ENCODE peak calls at places on chromosomes 11 and 22, in four cellular contexts. One of them, this sample, is unnamed.

GRCh38 chr11:105202844-105203548 is 63.4 kb upstream of the CARD18 start:
- DNase-seq in SK-N-SH: no peak
- DNase-seq in K562: no peak
- DNase-seq in GM12878: no peak
- DNase-seq in this sample: peak

GRCh38 chr11:121389651-121390050 is 62.5 kb upstream of the SORL1 start:
- DNase-seq in GM12878: no peak
- DNase-seq in K562: no peak
- DNase-seq in SK-N-SH: no peak
- DNase-seq in this sample: no peak

GRCh38 chr11:119172513-119172912 is 4.0 kb downstream of the NLRX1 start:
- DNase-seq in SK-N-SH: no peak
- DNase-seq in K562: peak
- DNase-seq in GM12878: no peak
- DNase-seq in this sample: no peak

GRCh38 chr11:28673687-28674431 is 565.7 kb downstream of the METTL15 start:
- DNase-seq in SK-N-SH: no peak
- DNase-seq in GM12878: no peak
- DNase-seq in K562: no peak
- DNase-seq in this sample: peak

GRCh38 chr11:28932940-28933339 is 824.8 kb downstream of the METTL15 start:
- DNase-seq in SK-N-SH: no peak
- DNase-seq in K562: no peak
- DNase-seq in GM12878: no peak
- DNase-seq in this sample: no peak

GRCh38 chr11:88320149-88320559 is 17.4 kb downstream of the CTSC start:
- DNase-seq in GM12878: no peak
- DNase-seq in SK-N-SH: no peak
- DNase-seq in K562: no peak
- DNase-seq in this sample: no peak

GRCh38 chr11:129767827-129768226 is 47.8 kb upstream of the TMEM45B start:
- DNase-seq in GM12878: no peak
- DNase-seq in SK-N-SH: no peak
- DNase-seq in K562: no peak
- DNase-seq in this sample: no peak

GRCh38 chr11:10087186-10087585 is 206.8 kb downstream of the SBF2 start:
- DNase-seq in K562: no peak
- DNase-seq in SK-N-SH: no peak
- DNase-seq in GM12878: no peak
- DNase-seq in this sample: no peak

GRCh38 chr22:47879346-47879745 is 1116.9 kb downstream of the TBC1D22A start:
- DNase-seq in K562: no peak
- DNase-seq in SK-N-SH: no peak
- DNase-seq in GM12878: no peak
- DNase-seq in this sample: no peak

GRCh38 chr11:32279672-32280071 is 155.7 kb downstream of the WT1 start:
- DNase-seq in GM12878: no peak
- DNase-seq in SK-N-SH: no peak
- DNase-seq in K562: no peak
- DNase-seq in this sample: no peak

GRCh38 chr11:76237914-76238313 is 31.6 kb upstream of the WNT11 start:
- DNase-seq in SK-N-SH: peak
- DNase-seq in K562: peak
- DNase-seq in GM12878: no peak
- DNase-seq in this sample: peak

GRCh38 chr11:40921256-40921655 is 538.2 kb downstream of the LRRC4C start:
- DNase-seq in GM12878: no peak
- DNase-seq in K562: no peak
- DNase-seq in SK-N-SH: no peak
- DNase-seq in this sample: no peak

GRCh38 chr11:3992964-3993363 is 101.6 kb upstream of the RRM1 start:
- DNase-seq in K562: no peak
- DNase-seq in SK-N-SH: no peak
- DNase-seq in GM12878: no peak
- DNase-seq in this sample: no peak

GRCh38 chr11:102345923-102346322 is 1.1 kb upstream of the BIRC2 start:
- DNase-seq in K562: peak
- DNase-seq in SK-N-SH: no peak
- DNase-seq in GM12878: no peak
- DNase-seq in this sample: peak

GRCh38 chr11:47553417-47553746 is 450 bp upstream of the CELF1 start:
- DNase-seq in SK-N-SH: no peak
- DNase-seq in GM12878: no peak
- DNase-seq in K562: no peak
- DNase-seq in this sample: no peak

GRCh38 chr11:26649884-26650283 is 72.0 kb downstream of the SLC5A12 start:
- DNase-seq in GM12878: peak
- DNase-seq in K562: peak
- DNase-seq in SK-N-SH: peak
- DNase-seq in this sample: peak

GRCh38 chr22:47802446-47802845 is 1040.0 kb downstream of the TBC1D22A start:
- DNase-seq in K562: no peak
- DNase-seq in GM12878: no peak
- DNase-seq in SK-N-SH: no peak
- DNase-seq in this sample: no peak

GRCh38 chr11:69890476-69890875 is 71.3 kb upstream of the FGF3 start:
- DNase-seq in GM12878: no peak
- DNase-seq in SK-N-SH: no peak
- DNase-seq in K562: no peak
- DNase-seq in this sample: no peak

GRCh38 chr22:39653787-39654077 is 83.2 kb downstream of the CACNA1I start:
- DNase-seq in GM12878: no peak
- DNase-seq in K562: no peak
- DNase-seq in SK-N-SH: no peak
- DNase-seq in this sample: no peak

GRCh38 chr22:44287121-44287693 is 25.5 kb downstream of the SHISAL1 start:
- DNase-seq in GM12878: no peak
- DNase-seq in K562: no peak
- DNase-seq in SK-N-SH: no peak
- DNase-seq in this sample: no peak

GRCh38 chr11:58776891-58777451 is 45.2 kb upstream of the GLYAT start:
- DNase-seq in GM12878: no peak
- DNase-seq in SK-N-SH: no peak
- DNase-seq in K562: peak
- DNase-seq in this sample: no peak

GRCh38 chr22:20117656-20118571 is 888 bp upstream of the TRMT2A start:
- DNase-seq in GM12878: no peak
- DNase-seq in SK-N-SH: no peak
- DNase-seq in K562: peak
- DNase-seq in this sample: no peak

GRCh38 chr11:116330439-116331185 is 442.2 kb downstream of the BUD13 start:
- DNase-seq in SK-N-SH: no peak
- DNase-seq in K562: no peak
- DNase-seq in GM12878: no peak
- DNase-seq in this sample: no peak

GRCh38 chr11:2928605-2929510 is at the start of gene PHLDA2:
- DNase-seq in K562: peak
- DNase-seq in GM12878: no peak
- DNase-seq in SK-N-SH: peak
- DNase-seq in this sample: peak

GRCh38 chr11:17077240-17077519 is 287 bp downstream of the RPS13 start:
- DNase-seq in SK-N-SH: no peak
- DNase-seq in GM12878: no peak
- DNase-seq in K562: no peak
- DNase-seq in this sample: no peak

GRCh38 chr11:31325162-31325561 is 44.4 kb downstream of the DCDC1 start:
- DNase-seq in SK-N-SH: no peak
- DNase-seq in K562: no peak
- DNase-seq in GM12878: no peak
- DNase-seq in this sample: no peak

GRCh38 chr11:46050065-46050464 is 71.2 kb downstream of the PHF21A start:
- DNase-seq in K562: no peak
- DNase-seq in GM12878: no peak
- DNase-seq in SK-N-SH: no peak
- DNase-seq in this sample: peak

GRCh38 chr11:91248199-91248807 is 976.3 kb upstream of the FAT3 start:
- DNase-seq in GM12878: no peak
- DNase-seq in K562: peak
- DNase-seq in SK-N-SH: no peak
- DNase-seq in this sample: peak

GRCh38 chr11:64650923-64651523 is 60.0 kb downstream of the SLC22A12 start:
- DNase-seq in GM12878: no peak
- DNase-seq in SK-N-SH: no peak
- DNase-seq in K562: peak
- DNase-seq in this sample: peak

GRCh38 chr11:65698205-65698604 is 13.8 kb upstream of the KAT5 start:
- DNase-seq in K562: no peak
- DNase-seq in GM12878: no peak
- DNase-seq in SK-N-SH: no peak
- DNase-seq in this sample: no peak

GRCh38 chr22:49203091-49203862 is 624.4 kb downstream of the BRD1 start:
- DNase-seq in GM12878: no peak
- DNase-seq in SK-N-SH: peak
- DNase-seq in K562: peak
- DNase-seq in this sample: no peak

GRCh38 chr11:74678041-74678440 is 53.2 kb downstream of the CHRDL2 start:
- DNase-seq in SK-N-SH: no peak
- DNase-seq in K562: no peak
- DNase-seq in GM12878: no peak
- DNase-seq in this sample: no peak

GRCh38 chr11:58726594-58727414 is 4.9 kb downstream of the GLYAT start:
- DNase-seq in SK-N-SH: peak
- DNase-seq in GM12878: no peak
- DNase-seq in K562: peak
- DNase-seq in this sample: no peak

GRCh38 chr11:12449961-12450715 is 72.8 kb downstream of the PARVA start:
- DNase-seq in SK-N-SH: no peak
- DNase-seq in GM12878: no peak
- DNase-seq in K562: no peak
- DNase-seq in this sample: peak

GRCh38 chr22:48713266-48714205 is 1114.1 kb downstream of the BRD1 start:
- DNase-seq in SK-N-SH: no peak
- DNase-seq in GM12878: no peak
- DNase-seq in K562: no peak
- DNase-seq in this sample: no peak

DNA sequence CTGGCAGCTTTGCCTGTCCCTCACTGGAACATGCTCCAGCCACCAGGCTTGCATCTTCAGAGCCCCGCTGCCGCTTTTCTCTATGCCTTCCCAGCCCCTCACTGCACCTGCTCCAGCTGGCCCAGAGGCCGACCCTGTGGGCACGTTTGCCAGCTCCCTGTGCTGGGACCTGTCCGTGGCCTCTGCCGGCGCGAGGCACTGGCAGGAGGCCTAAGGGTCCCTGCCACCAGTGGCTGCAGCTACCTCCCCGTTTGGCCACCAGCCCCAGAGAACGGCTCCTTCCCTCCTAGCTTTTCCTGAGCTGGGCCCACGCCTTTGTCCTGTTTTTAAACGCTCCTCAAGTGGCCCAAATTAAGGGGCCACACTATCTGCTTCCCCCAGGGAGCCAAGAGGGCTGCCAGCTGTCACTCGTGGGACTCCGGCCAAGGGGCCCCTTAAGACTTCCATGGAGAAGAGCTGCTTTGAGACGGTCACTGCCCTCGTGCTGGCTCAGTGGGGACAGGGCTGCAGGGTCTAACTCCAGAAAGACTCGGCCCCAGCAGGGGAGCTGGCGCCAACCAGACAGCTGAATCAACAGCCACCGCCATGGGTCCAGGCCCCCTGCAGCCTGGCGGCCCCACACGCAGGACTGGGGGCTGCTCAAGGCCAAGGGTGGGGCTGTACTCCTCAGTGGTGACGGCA is 24.6 kb upstream of the WNT7B start:
- DNase-seq in SK-N-SH: no peak
- DNase-seq in K562: no peak
- DNase-seq in GM12878: no peak
- DNase-seq in this sample: no peak
- TF ChIP-seq JUND in SK-N-SH: no peak
- TF ChIP-seq JUND in K562: no peak
- TF ChIP-seq JUND in GM12878: no peak
- TF ChIP-seq JUND in this sample: no peak

GRCh38 chr22:37179126-37179470 is 8.9 kb downstream of the C1QTNF6 start:
- DNase-seq in GM12878: no peak
- DNase-seq in SK-N-SH: no peak
- DNase-seq in K562: no peak
- DNase-seq in this sample: no peak
- H2AFZ ChIP-seq in GM12878: no peak
- H2AFZ ChIP-seq in SK-N-SH: no peak
- H2AFZ ChIP-seq in K562: no peak
- H2AFZ ChIP-seq in this sample: no peak

GRCh38 chr22:29380032-29380781 is 8.2 kb downstream of the AP1B1 start:
- DNase-seq in K562: no peak
- DNase-seq in SK-N-SH: no peak
- DNase-seq in GM12878: no peak
- DNase-seq in this sample: no peak
- TF ChIP-seq JUND in K562: no peak
- TF ChIP-seq JUND in SK-N-SH: no peak
- TF ChIP-seq JUND in GM12878: no peak
- TF ChIP-seq JUND in this sample: no peak

GRCh38 chr22:46044718-46045458 is 67.9 kb upstream of the WNT7B start:
- DNase-seq in GM12878: no peak
- DNase-seq in SK-N-SH: no peak
- DNase-seq in K562: no peak
- DNase-seq in this sample: no peak
- H2AFZ ChIP-seq in GM12878: no peak
- H2AFZ ChIP-seq in SK-N-SH: peak
- H2AFZ ChIP-seq in K562: no peak
- H2AFZ ChIP-seq in this sample: no peak

GRCh38 chr22:25334091-25334490 is 114.7 kb downstream of the CRYBB2 start:
- DNase-seq in K562: peak
- DNase-seq in SK-N-SH: no peak
- DNase-seq in GM12878: peak
- DNase-seq in this sample: peak
- TF ChIP-seq JUND in K562: no peak
- TF ChIP-seq JUND in SK-N-SH: no peak
- TF ChIP-seq JUND in GM12878: no peak
- TF ChIP-seq JUND in this sample: no peak

GRCh38 chr11:720017-720641 is 14.1 kb downstream of the EPS8L2 start:
- DNase-seq in GM12878: no peak
- DNase-seq in K562: no peak
- DNase-seq in SK-N-SH: peak
- DNase-seq in this sample: no peak
- H2AFZ ChIP-seq in GM12878: peak
- H2AFZ ChIP-seq in K562: peak
- H2AFZ ChIP-seq in SK-N-SH: no peak
- H2AFZ ChIP-seq in this sample: no peak

GRCh38 chr11:13776134-13776815 is 107.8 kb downstream of the FAR1 start:
- DNase-seq in K562: peak
- DNase-seq in GM12878: no peak
- DNase-seq in SK-N-SH: no peak
- DNase-seq in this sample: peak
- TF ChIP-seq JUND in K562: no peak
- TF ChIP-seq JUND in GM12878: no peak
- TF ChIP-seq JUND in SK-N-SH: no peak
- TF ChIP-seq JUND in this sample: no peak

This sample was measured in HCT116.